ENCODE peak calls at places on chromosomes 3 and 15, in six cellular contexts. One of them, this sample, is unnamed.

GRCh38 chr3:24740367-24740766 is 245.7 kb upstream of the THRB start:
- DNase-seq in GM13976: no peak
- DNase-seq in uterus: no peak
- DNase-seq in epithelial cell of esophagus: no peak
- DNase-seq in fibroblast of lung: no peak
- DNase-seq in mesothelial cell of epicardium: no peak
- DNase-seq in this sample: no peak

GRCh38 chr15:42275780-42276395 is 2.7 kb upstream of the TMEM87A start:
- DNase-seq in GM13976: no peak
- DNase-seq in uterus: no peak
- DNase-seq in epithelial cell of esophagus: no peak
- DNase-seq in fibroblast of lung: no peak
- DNase-seq in mesothelial cell of epicardium: no peak
- DNase-seq in this sample: no peak

GRCh38 chr3:82259994-82260393 is 498.5 kb upstream of the GBE1 start:
- DNase-seq in GM13976: no peak
- DNase-seq in uterus: no peak
- DNase-seq in epithelial cell of esophagus: peak
- DNase-seq in fibroblast of lung: no peak
- DNase-seq in mesothelial cell of epicardium: no peak
- DNase-seq in this sample: no peak

GRCh38 chr3:165669967-165670366 is 167.3 kb downstream of the BCHE start:
- DNase-seq in GM13976: no peak
- DNase-seq in uterus: no peak
- DNase-seq in epithelial cell of esophagus: no peak
- DNase-seq in fibroblast of lung: peak
- DNase-seq in mesothelial cell of epicardium: no peak
- DNase-seq in this sample: no peak

GRCh38 chr3:150225986-150226385 is 182.1 kb upstream of the TSC22D2 start:
- DNase-seq in GM13976: no peak
- DNase-seq in uterus: no peak
- DNase-seq in epithelial cell of esophagus: no peak
- DNase-seq in fibroblast of lung: no peak
- DNase-seq in mesothelial cell of epicardium: no peak
- DNase-seq in this sample: no peak

GRCh38 chr15:77384589-77385359 is 35.1 kb downstream of the PEAK1 start:
- DNase-seq in GM13976: no peak
- DNase-seq in uterus: no peak
- DNase-seq in epithelial cell of esophagus: peak
- DNase-seq in fibroblast of lung: no peak
- DNase-seq in mesothelial cell of epicardium: no peak
- DNase-seq in this sample: no peak

GRCh38 chr15:29103825-29104565 is 165.6 kb downstream of the NSMCE3 start:
- DNase-seq in GM13976: peak
- DNase-seq in uterus: no peak
- DNase-seq in epithelial cell of esophagus: peak
- DNase-seq in fibroblast of lung: peak
- DNase-seq in mesothelial cell of epicardium: peak
- DNase-seq in this sample: peak

GRCh38 chr3:45509038-45509767 is 85.3 kb upstream of the LIMD1 start:
- DNase-seq in GM13976: no peak
- DNase-seq in uterus: no peak
- DNase-seq in epithelial cell of esophagus: peak
- DNase-seq in fibroblast of lung: peak
- DNase-seq in mesothelial cell of epicardium: no peak
- DNase-seq in this sample: no peak

GRCh38 chr3:31980530-31981205 is 394 bp downstream of the OSBPL10 start:
- DNase-seq in GM13976: peak
- DNase-seq in uterus: peak
- DNase-seq in epithelial cell of esophagus: peak
- DNase-seq in fibroblast of lung: peak
- DNase-seq in mesothelial cell of epicardium: peak
- DNase-seq in this sample: no peak

DNA sequence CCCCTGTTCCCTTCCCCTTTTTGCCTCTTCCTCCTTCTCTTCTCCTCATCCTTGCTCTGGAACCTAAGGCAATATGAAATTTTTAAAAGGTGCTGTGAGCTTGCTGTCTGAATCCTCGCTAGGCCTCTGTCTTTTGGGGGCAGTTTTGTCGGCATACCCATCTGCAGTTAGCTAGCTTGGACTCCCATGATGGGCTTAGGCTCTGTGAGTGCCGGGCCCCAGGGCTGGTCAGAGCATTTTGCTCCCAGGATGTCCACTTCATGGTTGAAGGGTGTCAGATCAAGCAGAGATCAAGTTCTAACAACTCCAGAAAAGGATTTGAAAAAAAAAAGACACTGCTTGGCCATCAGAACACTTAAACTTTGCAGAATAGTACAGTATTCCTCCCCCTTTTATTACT is 18.6 kb downstream of the ZIC1 start:
- DNase-seq in GM13976: no peak
- DNase-seq in uterus: no peak
- DNase-seq in epithelial cell of esophagus: no peak
- DNase-seq in fibroblast of lung: no peak
- DNase-seq in mesothelial cell of epicardium: no peak
- DNase-seq in this sample: no peak
- TF ChIP-seq CTCF in GM13976: no peak
- TF ChIP-seq CTCF in uterus: no peak
- TF ChIP-seq CTCF in epithelial cell of esophagus: no peak
- TF ChIP-seq CTCF in fibroblast of lung: no peak
- TF ChIP-seq CTCF in mesothelial cell of epicardium: no peak
- TF ChIP-seq CTCF in this sample: no peak

GRCh38 chr15:38861108-38861507 is 296.5 kb upstream of the RASGRP1 start:
- DNase-seq in GM13976: no peak
- DNase-seq in uterus: no peak
- DNase-seq in epithelial cell of esophagus: no peak
- DNase-seq in fibroblast of lung: no peak
- DNase-seq in mesothelial cell of epicardium: no peak
- DNase-seq in this sample: no peak

GRCh38 chr15:38863381-38863780 is 298.8 kb upstream of the RASGRP1 start:
- DNase-seq in GM13976: no peak
- DNase-seq in uterus: no peak
- DNase-seq in epithelial cell of esophagus: no peak
- DNase-seq in fibroblast of lung: no peak
- DNase-seq in mesothelial cell of epicardium: no peak
- DNase-seq in this sample: no peak

GRCh38 chr15:38860253-38860652 is 295.6 kb upstream of the RASGRP1 start:
- DNase-seq in GM13976: no peak
- DNase-seq in uterus: no peak
- DNase-seq in epithelial cell of esophagus: no peak
- DNase-seq in fibroblast of lung: no peak
- DNase-seq in mesothelial cell of epicardium: no peak
- DNase-seq in this sample: no peak

GRCh38 chr15:38860682-38861081 is 296.1 kb upstream of the RASGRP1 start:
- DNase-seq in GM13976: no peak
- DNase-seq in uterus: no peak
- DNase-seq in epithelial cell of esophagus: no peak
- DNase-seq in fibroblast of lung: no peak
- DNase-seq in mesothelial cell of epicardium: no peak
- DNase-seq in this sample: no peak

GRCh38 chr15:38862104-38862503 is 297.5 kb upstream of the RASGRP1 start:
- DNase-seq in GM13976: no peak
- DNase-seq in uterus: no peak
- DNase-seq in epithelial cell of esophagus: no peak
- DNase-seq in fibroblast of lung: no peak
- DNase-seq in mesothelial cell of epicardium: no peak
- DNase-seq in this sample: no peak
- TF ChIP-seq CTCF in GM13976: no peak
- TF ChIP-seq CTCF in uterus: no peak
- TF ChIP-seq CTCF in epithelial cell of esophagus: no peak
- TF ChIP-seq CTCF in fibroblast of lung: no peak
- TF ChIP-seq CTCF in mesothelial cell of epicardium: no peak
- TF ChIP-seq CTCF in this sample: no peak

GRCh38 chr3:52153389-52154096 is 680 bp downstream of the POC1A start:
- DNase-seq in GM13976: no peak
- DNase-seq in uterus: no peak
- DNase-seq in epithelial cell of esophagus: peak
- DNase-seq in fibroblast of lung: no peak
- DNase-seq in mesothelial cell of epicardium: no peak
- DNase-seq in this sample: no peak
- TF ChIP-seq CTCF in GM13976: no peak
- TF ChIP-seq CTCF in uterus: no peak
- TF ChIP-seq CTCF in epithelial cell of esophagus: no peak
- TF ChIP-seq CTCF in fibroblast of lung: no peak
- TF ChIP-seq CTCF in mesothelial cell of epicardium: no peak
- TF ChIP-seq CTCF in this sample: no peak

GRCh38 chr15:38859574-38859973 is 295.0 kb upstream of the RASGRP1 start:
- DNase-seq in GM13976: no peak
- DNase-seq in uterus: no peak
- DNase-seq in epithelial cell of esophagus: no peak
- DNase-seq in fibroblast of lung: no peak
- DNase-seq in mesothelial cell of epicardium: no peak
- DNase-seq in this sample: no peak

GRCh38 chr15:38864122-38864521 is 299.5 kb upstream of the RASGRP1 start:
- DNase-seq in GM13976: no peak
- DNase-seq in uterus: no peak
- DNase-seq in epithelial cell of esophagus: no peak
- DNase-seq in fibroblast of lung: no peak
- DNase-seq in mesothelial cell of epicardium: no peak
- DNase-seq in this sample: no peak

GRCh38 chr15:38867556-38867955 is 302.9 kb upstream of the RASGRP1 start:
- DNase-seq in GM13976: no peak
- DNase-seq in uterus: no peak
- DNase-seq in epithelial cell of esophagus: no peak
- DNase-seq in fibroblast of lung: no peak
- DNase-seq in mesothelial cell of epicardium: no peak
- DNase-seq in this sample: no peak

GRCh38 chr15:38868326-38869114 is 303.9 kb upstream of the RASGRP1 start:
- DNase-seq in GM13976: no peak
- DNase-seq in uterus: no peak
- DNase-seq in epithelial cell of esophagus: peak
- DNase-seq in fibroblast of lung: peak
- DNase-seq in mesothelial cell of epicardium: no peak
- DNase-seq in this sample: no peak

GRCh38 chr15:38864827-38865604 is 300.4 kb upstream of the RASGRP1 start:
- DNase-seq in GM13976: no peak
- DNase-seq in uterus: peak
- DNase-seq in epithelial cell of esophagus: no peak
- DNase-seq in fibroblast of lung: peak
- DNase-seq in mesothelial cell of epicardium: no peak
- DNase-seq in this sample: no peak
- TF ChIP-seq CTCF in GM13976: no peak
- TF ChIP-seq CTCF in uterus: no peak
- TF ChIP-seq CTCF in epithelial cell of esophagus: no peak
- TF ChIP-seq CTCF in fibroblast of lung: no peak
- TF ChIP-seq CTCF in mesothelial cell of epicardium: no peak
- TF ChIP-seq CTCF in this sample: no peak

DNA sequence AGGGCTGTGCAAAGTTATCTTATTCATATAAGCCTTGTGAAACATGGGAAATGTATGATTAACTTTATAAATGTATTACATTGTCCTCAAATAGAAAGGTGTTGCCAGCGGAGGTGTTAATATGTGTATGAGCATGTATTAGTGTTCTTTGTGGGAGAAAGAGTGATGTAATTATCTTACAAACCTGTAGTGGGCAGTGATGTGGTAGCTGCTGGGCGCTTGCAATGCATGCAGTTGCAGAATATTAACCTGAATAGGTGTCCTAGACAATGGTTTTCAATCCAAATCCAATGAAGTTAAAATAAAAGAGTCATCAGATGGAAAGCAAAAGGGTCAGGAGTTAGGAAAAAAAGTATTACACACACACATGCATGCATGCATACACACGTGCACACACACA is 881.3 kb upstream of the CADM2 start:
- DNase-seq in GM13976: no peak
- DNase-seq in uterus: no peak
- DNase-seq in epithelial cell of esophagus: peak
- DNase-seq in fibroblast of lung: no peak
- DNase-seq in mesothelial cell of epicardium: no peak
- DNase-seq in this sample: no peak
- TF ChIP-seq CTCF in GM13976: no peak
- TF ChIP-seq CTCF in uterus: no peak
- TF ChIP-seq CTCF in epithelial cell of esophagus: peak
- TF ChIP-seq CTCF in fibroblast of lung: no peak
- TF ChIP-seq CTCF in mesothelial cell of epicardium: no peak
- TF ChIP-seq CTCF in this sample: no peak

DNA sequence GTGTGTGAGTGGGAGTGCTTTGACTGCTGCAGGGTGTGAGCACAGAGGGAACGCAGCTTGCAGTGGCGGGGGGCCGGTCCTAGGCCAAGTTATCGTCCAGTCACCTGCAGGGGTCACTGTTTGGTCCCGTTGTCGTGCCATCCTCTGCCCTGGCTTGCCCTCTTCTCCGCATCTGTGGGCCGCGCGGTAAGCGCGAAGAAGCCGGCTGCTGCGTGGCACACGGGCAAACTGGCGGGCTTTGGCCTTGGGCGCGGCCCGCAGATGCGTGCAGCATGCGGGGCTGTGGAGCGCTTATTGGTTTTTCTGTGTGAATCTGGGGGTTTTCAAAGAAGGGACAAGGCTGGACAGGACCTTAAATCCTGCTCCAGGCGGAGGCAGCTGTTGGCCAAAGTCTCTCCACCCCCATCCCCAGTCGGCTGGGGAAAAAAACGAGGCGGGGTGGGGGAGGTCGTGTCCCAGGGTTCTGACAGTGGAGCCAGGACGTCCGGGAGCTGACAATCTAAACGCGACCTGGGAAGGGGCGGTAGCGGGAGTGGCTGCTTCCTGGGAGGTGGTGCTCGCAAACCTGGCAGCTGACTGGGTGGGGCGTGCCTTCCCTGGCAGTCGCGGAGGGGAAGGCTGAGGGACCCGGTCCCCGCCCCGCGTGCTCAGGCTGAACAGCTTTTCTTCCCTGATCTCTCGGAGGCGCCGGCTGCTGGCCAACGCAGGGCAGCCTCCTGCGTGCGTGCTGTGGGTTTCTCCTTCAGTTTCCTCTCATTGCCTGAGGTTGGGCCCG is 39.7 kb upstream of the VEPH1 start:
- DNase-seq in GM13976: peak
- DNase-seq in uterus: no peak
- DNase-seq in epithelial cell of esophagus: peak
- DNase-seq in fibroblast of lung: peak
- DNase-seq in mesothelial cell of epicardium: peak
- DNase-seq in this sample: no peak
- TF ChIP-seq CTCF in GM13976: no peak
- TF ChIP-seq CTCF in uterus: no peak
- TF ChIP-seq CTCF in epithelial cell of esophagus: peak
- TF ChIP-seq CTCF in fibroblast of lung: peak
- TF ChIP-seq CTCF in mesothelial cell of epicardium: no peak
- TF ChIP-seq CTCF in this sample: no peak

GRCh38 chr3:197802505-197803459 is 11.7 kb downstream of the LRCH3 start:
- DNase-seq in GM13976: no peak
- DNase-seq in uterus: no peak
- DNase-seq in epithelial cell of esophagus: no peak
- DNase-seq in fibroblast of lung: no peak
- DNase-seq in mesothelial cell of epicardium: no peak
- DNase-seq in this sample: no peak
- TF ChIP-seq CTCF in GM13976: peak
- TF ChIP-seq CTCF in uterus: no peak
- TF ChIP-seq CTCF in epithelial cell of esophagus: peak
- TF ChIP-seq CTCF in fibroblast of lung: no peak
- TF ChIP-seq CTCF in mesothelial cell of epicardium: no peak
- TF ChIP-seq CTCF in this sample: peak

This sample was measured in natural killer cell.